ENCODE peak calls at places on chromosomes 16 and 17, in eight cellular contexts. One of them, this sample, is unnamed.

GRCh38 chr16:85418978-85419491 is 194.1 kb upstream of the GSE1 start:
- DNase-seq in A549: no peak
- DNase-seq in WTC11: peak
- DNase-seq in IMR-90: no peak
- DNase-seq in K562: no peak
- DNase-seq in HepG2: no peak
- DNase-seq in GM12878: no peak
- DNase-seq in SK-N-SH: no peak
- DNase-seq in this sample: no peak

GRCh38 chr17:45775148-45775547 is 9.0 kb upstream of the CRHR1 start:
- DNase-seq in A549: no peak
- DNase-seq in WTC11: no peak
- DNase-seq in IMR-90: no peak
- DNase-seq in K562: no peak
- DNase-seq in HepG2: no peak
- DNase-seq in GM12878: no peak
- DNase-seq in SK-N-SH: no peak
- DNase-seq in this sample: no peak

GRCh38 chr16:81723098-81723723 is 55.9 kb upstream of the PLCG2 start:
- DNase-seq in A549: peak
- DNase-seq in WTC11: no peak
- DNase-seq in IMR-90: peak
- DNase-seq in K562: peak
- DNase-seq in HepG2: peak
- DNase-seq in GM12878: peak
- DNase-seq in SK-N-SH: peak
- DNase-seq in this sample: no peak

GRCh38 chr16:83402160-83402794 is 405.5 kb upstream of the HSBP1 start:
- DNase-seq in A549: no peak
- DNase-seq in WTC11: peak
- DNase-seq in IMR-90: peak
- DNase-seq in K562: no peak
- DNase-seq in HepG2: no peak
- DNase-seq in GM12878: no peak
- DNase-seq in SK-N-SH: no peak
- DNase-seq in this sample: no peak

GRCh38 chr17:32319548-32319905 is 22.4 kb downstream of the C17orf75 start:
- DNase-seq in A549: peak
- DNase-seq in WTC11: peak
- DNase-seq in IMR-90: peak
- DNase-seq in K562: peak
- DNase-seq in HepG2: peak
- DNase-seq in GM12878: peak
- DNase-seq in SK-N-SH: peak
- DNase-seq in this sample: peak

GRCh38 chr17:18933102-18934058 is 18.6 kb upstream of the SLC5A10 start:
- DNase-seq in A549: no peak
- DNase-seq in WTC11: no peak
- DNase-seq in IMR-90: no peak
- DNase-seq in K562: no peak
- DNase-seq in HepG2: no peak
- DNase-seq in GM12878: no peak
- DNase-seq in SK-N-SH: no peak
- DNase-seq in this sample: no peak

GRCh38 chr17:35766489-35766877 is 5.8 kb downstream of the C17orf50 start:
- DNase-seq in A549: no peak
- DNase-seq in WTC11: no peak
- DNase-seq in IMR-90: no peak
- DNase-seq in K562: no peak
- DNase-seq in HepG2: no peak
- DNase-seq in GM12878: no peak
- DNase-seq in SK-N-SH: peak
- DNase-seq in this sample: no peak

GRCh38 chr17:42321555-42321954 is 33.3 kb downstream of the STAT5A start:
- DNase-seq in A549: no peak
- DNase-seq in WTC11: no peak
- DNase-seq in IMR-90: no peak
- DNase-seq in K562: no peak
- DNase-seq in HepG2: no peak
- DNase-seq in GM12878: no peak
- DNase-seq in SK-N-SH: no peak
- DNase-seq in this sample: no peak

GRCh38 chr16:11796227-11797165 is 562 bp downstream of the ZC3H7A start:
- DNase-seq in A549: peak
- DNase-seq in WTC11: peak
- DNase-seq in IMR-90: peak
- DNase-seq in K562: peak
- DNase-seq in HepG2: peak
- DNase-seq in GM12878: no peak
- DNase-seq in SK-N-SH: peak
- DNase-seq in this sample: peak

GRCh38 chr16:50591209-50591608 is 43.0 kb downstream of the NKD1 start:
- DNase-seq in A549: no peak
- DNase-seq in WTC11: no peak
- DNase-seq in IMR-90: no peak
- DNase-seq in K562: no peak
- DNase-seq in HepG2: no peak
- DNase-seq in GM12878: no peak
- DNase-seq in SK-N-SH: no peak
- DNase-seq in this sample: no peak

GRCh38 chr16:12290868-12291267 is 314.3 kb downstream of the SNX29 start:
- DNase-seq in A549: no peak
- DNase-seq in WTC11: no peak
- DNase-seq in IMR-90: no peak
- DNase-seq in K562: no peak
- DNase-seq in HepG2: no peak
- DNase-seq in GM12878: no peak
- DNase-seq in SK-N-SH: no peak
- DNase-seq in this sample: no peak

GRCh38 chr17:33572615-33573014 is 279.5 kb upstream of the ASIC2 start:
- DNase-seq in A549: peak
- DNase-seq in WTC11: peak
- DNase-seq in IMR-90: no peak
- DNase-seq in K562: no peak
- DNase-seq in HepG2: no peak
- DNase-seq in GM12878: no peak
- DNase-seq in SK-N-SH: no peak
- DNase-seq in this sample: no peak

GRCh38 chr16:90016339-90016950 is 2.8 kb downstream of the DBNDD1 start:
- DNase-seq in A549: no peak
- DNase-seq in WTC11: no peak
- DNase-seq in IMR-90: no peak
- DNase-seq in K562: no peak
- DNase-seq in HepG2: no peak
- DNase-seq in GM12878: no peak
- DNase-seq in SK-N-SH: no peak
- DNase-seq in this sample: no peak

GRCh38 chr17:28324272-28324745 is 5.3 kb downstream of the TMEM97 start:
- DNase-seq in A549: peak
- DNase-seq in WTC11: no peak
- DNase-seq in IMR-90: no peak
- DNase-seq in K562: no peak
- DNase-seq in HepG2: no peak
- DNase-seq in GM12878: no peak
- DNase-seq in SK-N-SH: no peak
- DNase-seq in this sample: no peak

GRCh38 chr16:3530371-3530914 is 29.6 kb downstream of the CLUAP1 start:
- DNase-seq in A549: peak
- DNase-seq in WTC11: no peak
- DNase-seq in IMR-90: no peak
- DNase-seq in K562: no peak
- DNase-seq in HepG2: no peak
- DNase-seq in GM12878: no peak
- DNase-seq in SK-N-SH: no peak
- DNase-seq in this sample: no peak

GRCh38 chr17:28346746-28347246 is 10.5 kb downstream of the POLDIP2 start:
- DNase-seq in A549: peak
- DNase-seq in WTC11: no peak
- DNase-seq in IMR-90: no peak
- DNase-seq in K562: peak
- DNase-seq in HepG2: peak
- DNase-seq in GM12878: no peak
- DNase-seq in SK-N-SH: peak
- DNase-seq in this sample: no peak

GRCh38 chr16:19167710-19168172 is 299 bp upstream of the SYT17 start:
- DNase-seq in A549: peak
- DNase-seq in WTC11: peak
- DNase-seq in IMR-90: peak
- DNase-seq in K562: peak
- DNase-seq in HepG2: peak
- DNase-seq in GM12878: no peak
- DNase-seq in SK-N-SH: peak
- DNase-seq in this sample: peak

GRCh38 chr17:73371846-73372245 is 60.0 kb upstream of the CDC42EP4 start:
- DNase-seq in A549: no peak
- DNase-seq in WTC11: no peak
- DNase-seq in IMR-90: no peak
- DNase-seq in K562: no peak
- DNase-seq in HepG2: no peak
- DNase-seq in GM12878: no peak
- DNase-seq in SK-N-SH: no peak
- DNase-seq in this sample: no peak

GRCh38 chr17:31631759-31632158 is 227.3 kb downstream of the COPRS start:
- DNase-seq in A549: no peak
- DNase-seq in WTC11: no peak
- DNase-seq in IMR-90: no peak
- DNase-seq in K562: no peak
- DNase-seq in HepG2: no peak
- DNase-seq in GM12878: no peak
- DNase-seq in SK-N-SH: no peak
- DNase-seq in this sample: no peak

GRCh38 chr16:50153648-50154368 is 702 bp downstream of the TENT4B start:
- DNase-seq in A549: no peak
- DNase-seq in WTC11: peak
- DNase-seq in IMR-90: no peak
- DNase-seq in K562: peak
- DNase-seq in HepG2: no peak
- DNase-seq in GM12878: no peak
- DNase-seq in SK-N-SH: peak
- DNase-seq in this sample: no peak

GRCh38 chr16:51497541-51498211 is 346.6 kb upstream of the SALL1 start:
- DNase-seq in A549: no peak
- DNase-seq in WTC11: no peak
- DNase-seq in IMR-90: no peak
- DNase-seq in K562: no peak
- DNase-seq in HepG2: no peak
- DNase-seq in GM12878: no peak
- DNase-seq in SK-N-SH: no peak
- DNase-seq in this sample: no peak

GRCh38 chr17:57293077-57293476 is 36.8 kb downstream of the MSI2 start:
- DNase-seq in A549: no peak
- DNase-seq in WTC11: no peak
- DNase-seq in IMR-90: no peak
- DNase-seq in K562: no peak
- DNase-seq in HepG2: peak
- DNase-seq in GM12878: no peak
- DNase-seq in SK-N-SH: no peak
- DNase-seq in this sample: no peak

GRCh38 chr17:57292086-57292485 is 35.8 kb downstream of the MSI2 start:
- DNase-seq in A549: no peak
- DNase-seq in WTC11: no peak
- DNase-seq in IMR-90: no peak
- DNase-seq in K562: no peak
- DNase-seq in HepG2: no peak
- DNase-seq in GM12878: no peak
- DNase-seq in SK-N-SH: no peak
- DNase-seq in this sample: no peak

GRCh38 chr17:57294629-57295501 is 38.5 kb downstream of the MSI2 start:
- DNase-seq in A549: peak
- DNase-seq in WTC11: no peak
- DNase-seq in IMR-90: peak
- DNase-seq in K562: peak
- DNase-seq in HepG2: peak
- DNase-seq in GM12878: no peak
- DNase-seq in SK-N-SH: peak
- DNase-seq in this sample: no peak

GRCh38 chr17:57295526-57296023 is 39.3 kb downstream of the MSI2 start:
- DNase-seq in A549: peak
- DNase-seq in WTC11: no peak
- DNase-seq in IMR-90: peak
- DNase-seq in K562: no peak
- DNase-seq in HepG2: no peak
- DNase-seq in GM12878: no peak
- DNase-seq in SK-N-SH: no peak
- DNase-seq in this sample: no peak

GRCh38 chr17:57294075-57294474 is 37.8 kb downstream of the MSI2 start:
- DNase-seq in A549: no peak
- DNase-seq in WTC11: no peak
- DNase-seq in IMR-90: no peak
- DNase-seq in K562: no peak
- DNase-seq in HepG2: no peak
- DNase-seq in GM12878: no peak
- DNase-seq in SK-N-SH: no peak
- DNase-seq in this sample: no peak
- TF ChIP-seq USF2 in A549: no peak
- TF ChIP-seq USF2 in WTC11: no peak
- TF ChIP-seq USF2 in IMR-90: no peak
- TF ChIP-seq USF2 in K562: no peak
- TF ChIP-seq USF2 in HepG2: no peak
- TF ChIP-seq USF2 in GM12878: no peak
- TF ChIP-seq USF2 in SK-N-SH: no peak
- TF ChIP-seq USF2 in this sample: no peak

GRCh38 chr16:964696-965395 is 5.9 kb downstream of the LMF1 start:
- DNase-seq in A549: no peak
- DNase-seq in WTC11: no peak
- DNase-seq in IMR-90: no peak
- DNase-seq in K562: no peak
- DNase-seq in HepG2: no peak
- DNase-seq in GM12878: no peak
- DNase-seq in SK-N-SH: no peak
- DNase-seq in this sample: no peak
- TF ChIP-seq USF2 in A549: no peak
- TF ChIP-seq USF2 in WTC11: no peak
- TF ChIP-seq USF2 in IMR-90: no peak
- TF ChIP-seq USF2 in K562: no peak
- TF ChIP-seq USF2 in HepG2: no peak
- TF ChIP-seq USF2 in GM12878: no peak
- TF ChIP-seq USF2 in SK-N-SH: no peak
- TF ChIP-seq USF2 in this sample: no peak

GRCh38 chr16:67423634-67424575 is 7.0 kb upstream of the HSD11B2 start:
- DNase-seq in A549: no peak
- DNase-seq in WTC11: peak
- DNase-seq in IMR-90: no peak
- DNase-seq in K562: no peak
- DNase-seq in HepG2: no peak
- DNase-seq in GM12878: no peak
- DNase-seq in SK-N-SH: no peak
- DNase-seq in this sample: no peak
- TF ChIP-seq USF2 in A549: no peak
- TF ChIP-seq USF2 in WTC11: no peak
- TF ChIP-seq USF2 in IMR-90: no peak
- TF ChIP-seq USF2 in K562: no peak
- TF ChIP-seq USF2 in HepG2: no peak
- TF ChIP-seq USF2 in GM12878: no peak
- TF ChIP-seq USF2 in SK-N-SH: no peak
- TF ChIP-seq USF2 in this sample: no peak

GRCh38 chr17:16444258-16444886 is 29.0 kb downstream of the TRPV2 start:
- DNase-seq in A549: peak
- DNase-seq in WTC11: no peak
- DNase-seq in IMR-90: no peak
- DNase-seq in K562: peak
- DNase-seq in HepG2: no peak
- DNase-seq in GM12878: no peak
- DNase-seq in SK-N-SH: no peak
- DNase-seq in this sample: no peak
- TF ChIP-seq USF2 in A549: no peak
- TF ChIP-seq USF2 in WTC11: no peak
- TF ChIP-seq USF2 in IMR-90: no peak
- TF ChIP-seq USF2 in K562: no peak
- TF ChIP-seq USF2 in HepG2: no peak
- TF ChIP-seq USF2 in GM12878: no peak
- TF ChIP-seq USF2 in SK-N-SH: no peak
- TF ChIP-seq USF2 in this sample: no peak

GRCh38 chr16:54446639-54447038 is 160.1 kb upstream of the IRX3 start:
- DNase-seq in A549: peak
- DNase-seq in WTC11: no peak
- DNase-seq in IMR-90: no peak
- DNase-seq in K562: no peak
- DNase-seq in HepG2: no peak
- DNase-seq in GM12878: no peak
- DNase-seq in SK-N-SH: no peak
- DNase-seq in this sample: no peak
- TF ChIP-seq USF2 in A549: no peak
- TF ChIP-seq USF2 in WTC11: no peak
- TF ChIP-seq USF2 in IMR-90: no peak
- TF ChIP-seq USF2 in K562: no peak
- TF ChIP-seq USF2 in HepG2: no peak
- TF ChIP-seq USF2 in GM12878: no peak
- TF ChIP-seq USF2 in SK-N-SH: no peak
- TF ChIP-seq USF2 in this sample: no peak

This sample was measured in H1.